ENCODE peak calls at places on chromosomes 2 and 18, in five cellular contexts. K, M, Y, J and P are unnamed samples.

GRCh38 chr2:43399515-43400245 is 173.3 kb upstream of the ZFP36L2 start:
- DNase-seq in K (peak; percentile 33), M (no peak), Y (peak; percentile 87), J (no peak), P (peak; percentile 89)

GRCh38 chr2:97755491-97755890 is 42.1 kb downstream of the ZAP70 start:
- DNase-seq in K (no peak), M (no peak), Y (no peak), J (no peak), P (no peak)

GRCh38 chr2:40332096-40332826 is 119.6 kb downstream of the SLC8A1 start:
- DNase-seq in K (no peak), M (no peak), Y (peak; percentile 86), J (no peak), P (peak; percentile 33)

GRCh38 chr2:47093626-47094025 is 61.5 kb downstream of the STPG4 start:
- DNase-seq in K (no peak), M (no peak), Y (no peak), J (no peak), P (no peak)

GRCh38 chr2:177262137-177262536 is 2.4 kb downstream of the NFE2L2 start:
- DNase-seq in K (no peak), M (no peak), Y (no peak), J (no peak), P (peak; percentile 37)

GRCh38 chr18:70289351-70290330 is 796 bp downstream of the SOCS6 start:
- DNase-seq in K (peak; percentile 50), M (peak; percentile 36), Y (peak; percentile 31), J (no peak), P (peak; percentile 38)

GRCh38 chr18:23291456-23292205 is 156.3 kb downstream of the CABLES1 start:
- DNase-seq in K (no peak), M (no peak), Y (peak; percentile 74), J (no peak), P (no peak)

GRCh38 chr2:196801578-196801977 is 2.1 kb upstream of the GTF3C3 start:
- DNase-seq in K (no peak), M (no peak), Y (peak; percentile 38), J (no peak), P (no peak)

GRCh38 chr2:81583311-81584108 is 1279.0 kb upstream of the LRRTM1 start:
- DNase-seq in K (no peak), M (no peak), Y (no peak), J (no peak), P (no peak)

GRCh38 chr18:7946724-7947377 is 379.7 kb downstream of the PTPRM start:
- DNase-seq in K (no peak), M (no peak), Y (peak; percentile 89), J (no peak), P (peak; percentile 91)

GRCh38 chr18:9015689-9016088 is 86.8 kb upstream of the NDUFV2 start:
- DNase-seq in K (no peak), M (no peak), Y (no peak), J (no peak), P (no peak)

GRCh38 chr18:39455300-39455699 is 1889.7 kb upstream of the CELF4 start:
- DNase-seq in K (no peak), M (no peak), Y (peak; percentile 66), J (no peak), P (peak; percentile 26)

GRCh38 chr2:238428866-238429265 is 2.1 kb downstream of the ASB1 start:
- DNase-seq in K (no peak), M (no peak), Y (peak; percentile 21), J (no peak), P (no peak)

GRCh38 chr2:180625006-180625844 is 355.2 kb upstream of the UBE2E3 start:
- DNase-seq in K (no peak), M (no peak), Y (peak; percentile 92), J (no peak), P (peak; percentile 63)

GRCh38 chr2:61597300-61598289 is 59.4 kb upstream of the XPO1 start:
- DNase-seq in K (no peak), M (no peak), Y (no peak), J (peak; percentile 41), P (no peak)

GRCh38 chr2:112916145-112916571 is 5.2 kb downstream of the IL37 start:
- DNase-seq in K (no peak), M (no peak), Y (no peak), J (no peak), P (no peak)

GRCh38 chr2:144950874-144951560 is 431.1 kb upstream of the ZEB2 start:
- DNase-seq in K (peak; percentile 11), M (no peak), Y (peak; percentile 88), J (no peak), P (peak; percentile 82)

GRCh38 chr2:217177687-217178086 is 317.8 kb upstream of the TNP1 start:
- DNase-seq in K (no peak), M (no peak), Y (no peak), J (no peak), P (no peak)

GRCh38 chr18:62897153-62897552 is 181.8 kb downstream of the PHLPP1 start:
- DNase-seq in K (no peak), M (no peak), Y (peak; percentile 73), J (no peak), P (peak; percentile 47)

GRCh38 chr2:204255469-204255868 is 289.8 kb upstream of the PARD3B start:
- DNase-seq in K (no peak), M (no peak), Y (no peak), J (no peak), P (peak; percentile 8)

GRCh38 chr2:127219716-127220090 is 396 bp downstream of the CYP27C1 start:
- DNase-seq in K (no peak), M (peak; percentile 45), Y (no peak), J (no peak), P (no peak)

GRCh38 chr2:223100061-223100511 is 48.1 kb downstream of the KCNE4 start:
- DNase-seq in K (no peak), M (no peak), Y (peak; percentile 77), J (no peak), P (peak; percentile 86)

GRCh38 chr2:70557171-70557838 is 3.7 kb upstream of the TGFA start:
- DNase-seq in K (no peak), M (no peak), Y (no peak), J (no peak), P (no peak)

GRCh38 chr18:57772387-57772799 is 30.7 kb downstream of the ATP8B1 start:
- DNase-seq in K (peak; percentile 98), M (no peak), Y (no peak), J (no peak), P (no peak)

DNA sequence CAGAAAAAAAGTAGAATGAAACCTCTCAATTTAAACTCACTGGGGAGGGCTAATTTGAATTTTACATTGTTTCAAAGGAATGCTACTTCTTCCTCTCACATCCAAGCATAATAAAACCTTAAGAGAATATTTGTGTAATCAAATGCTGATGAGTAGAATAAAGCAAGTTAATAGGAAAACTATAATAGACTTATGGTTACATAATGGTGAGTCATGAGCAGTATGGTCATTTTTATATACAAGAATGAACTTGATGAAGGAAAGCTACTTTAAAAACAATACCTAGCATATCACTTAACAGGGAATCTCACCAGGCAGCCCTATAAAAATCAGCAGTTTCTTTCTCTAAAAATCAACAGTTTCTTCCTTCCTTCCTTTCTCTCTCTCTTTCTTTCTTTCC is 80.3 kb downstream of the VSNL1 start:
- DNase-seq in K (no peak), M (no peak), Y (peak; percentile 77), J (no peak), P (no peak)
- H3K9ac ChIP-seq in K (no peak overlapping the region), M (no peak overlapping the region), Y (no peak overlapping the region), J (no peak overlapping the region), P (peak overlapping the region; percentile 39)

GRCh38 chr2:105337122-105338019 is at the start of gene C2orf49:
- DNase-seq in K (peak; percentile 89), M (peak; percentile 92), Y (peak; percentile 80), J (peak; percentile 41), P (peak; percentile 91)
- H4K91ac ChIP-seq in K (peak within 1 kb of the TSS; percentile 100), M (no peak within 1 kb of the TSS), Y (peak within 1 kb of the TSS; percentile 97), J (peak within 1 kb of the TSS; percentile 92), P (peak within 1 kb of the TSS; percentile 83)

GRCh38 chr2:7881456-7881855 is 800.4 kb upstream of the ID2 start:
- DNase-seq in K (no peak), M (no peak), Y (no peak), J (no peak), P (no peak)
- H3K4ac ChIP-seq in K (no peak overlapping the region), M (no peak overlapping the region), Y (no peak overlapping the region), J (peak overlapping the region; percentile 48), P (no peak overlapping the region)

DNA sequence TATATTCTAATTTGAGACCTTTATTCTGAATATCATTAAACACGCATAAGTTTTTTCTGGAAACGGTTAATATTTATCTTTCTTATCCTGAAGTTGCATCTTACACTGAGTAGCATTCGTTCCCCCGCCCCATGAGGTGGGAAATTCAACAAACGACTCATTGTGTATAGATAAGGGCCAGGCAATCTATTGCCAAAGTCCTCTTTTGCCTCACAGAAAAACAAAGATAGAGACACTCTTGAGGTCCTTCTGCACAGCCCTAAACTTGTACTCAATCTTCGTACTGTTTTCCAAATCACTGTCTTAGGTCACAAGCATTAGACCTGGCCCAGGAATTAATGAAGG is 98.1 kb downstream of the COL6A3 start:
- DNase-seq in K (no peak), M (no peak), Y (peak; percentile 86), J (no peak), P (peak; percentile 78)
- H3K9ac ChIP-seq in K (no peak overlapping the region), M (no peak overlapping the region), Y (peak overlapping the region; percentile 77), J (no peak overlapping the region), P (peak overlapping the region; percentile 89)

DNA sequence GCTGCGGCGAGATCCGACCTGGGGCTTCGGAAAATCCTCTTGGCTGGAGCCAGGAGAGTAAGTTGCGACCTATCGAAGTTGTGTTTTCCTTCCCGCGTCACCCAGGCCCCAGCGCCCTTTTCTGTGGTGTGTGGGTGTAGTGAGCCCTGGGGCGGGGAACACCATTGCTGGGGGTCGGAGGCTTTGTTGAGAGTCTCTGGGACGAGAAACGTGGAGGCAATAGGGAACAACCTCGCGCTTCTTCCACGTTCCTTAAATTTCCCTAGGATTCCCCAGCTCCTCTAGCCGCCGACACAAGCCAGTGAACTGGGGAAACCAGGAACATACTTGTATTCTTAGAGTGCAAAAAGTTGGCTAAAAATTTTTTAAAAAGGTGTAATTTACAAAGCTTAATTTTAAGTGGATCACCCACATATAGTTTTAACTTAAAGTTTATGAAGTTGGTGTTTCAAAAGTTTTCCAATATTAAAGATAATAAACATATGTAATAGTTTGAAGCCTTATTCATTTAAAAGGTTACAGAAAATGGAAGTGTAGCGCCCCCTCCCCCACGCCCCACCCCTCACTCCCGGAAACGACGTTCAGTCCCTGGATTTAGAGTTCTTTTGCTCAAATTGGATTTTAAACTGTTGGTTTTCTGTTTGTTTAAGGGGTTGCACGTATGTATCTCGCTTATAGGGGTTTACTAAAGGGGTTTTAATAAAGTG is 626 bp downstream of the DSG2 start:
- DNase-seq in K (peak; percentile 24), M (peak; percentile 17), Y (no peak), J (no peak), P (peak; percentile 54)
- H4K91ac ChIP-seq in K (peak overlapping the region; percentile 89), M (no peak overlapping the region), Y (no peak overlapping the region), J (peak overlapping the region; percentile 72), P (peak overlapping the region; percentile 70)